ENCODE peak calls at places on chromosomes 16 and 17, in five cellular contexts. I is CD8-positive, alpha-beta T cell; H is AG04449; Z is left lung; Q is SK-N-SH. V is an unnamed sample.

GRCh38 chr16:83995756-83996155 is 27.7 kb downstream of the NECAB2 start:
- DNase-seq in I (no peak), H (no peak), Z (no peak), Q (no peak), V (no peak)

GRCh38 chr16:73172621-73173312 is 124.8 kb upstream of the ZFHX3 start:
- DNase-seq in I (no peak), H (peak), Z (peak), Q (peak), V (no peak)

GRCh38 chr17:78873519-78874340 is 29.3 kb downstream of the CEP295NL start:
- DNase-seq in I (no peak), H (no peak), Z (no peak), Q (peak), V (no peak)

GRCh38 chr16:85460983-85461813 is 151.9 kb upstream of the GSE1 start:
- DNase-seq in I (no peak), H (no peak), Z (peak), Q (peak), V (no peak)

GRCh38 chr17:7932483-7932891 is 481 bp downstream of the CNTROB start:
- DNase-seq in I (no peak), H (no peak), Z (peak), Q (peak), V (no peak)

GRCh38 chr17:69854381-69854780 is 220.6 kb upstream of the KCNJ16 start:
- DNase-seq in I (no peak), H (no peak), Z (no peak), Q (no peak), V (no peak)

GRCh38 chr16:67212766-67213165 is 13.8 kb downstream of the ELMO3 start:
- DNase-seq in I (no peak), H (no peak), Z (no peak), Q (no peak), V (no peak)

GRCh38 chr16:27020031-27020430 is 46.7 kb upstream of the C16orf82 start:
- DNase-seq in I (no peak), H (no peak), Z (no peak), Q (no peak), V (no peak)

GRCh38 chr16:58379736-58380135 is 12.5 kb upstream of the GINS3 start:
- DNase-seq in I (no peak), H (no peak), Z (no peak), Q (no peak), V (no peak)

GRCh38 chr17:68759343-68760140 is 158.4 kb upstream of the FAM20A start:
- DNase-seq in I (peak), H (peak), Z (peak), Q (peak), V (peak)

GRCh38 chr16:72721981-72722380 is 325.9 kb downstream of the ZFHX3 start:
- DNase-seq in I (no peak), H (no peak), Z (no peak), Q (no peak), V (no peak)

GRCh38 chr17:17060001-17060929 is 18.0 kb downstream of the MPRIP start:
- DNase-seq in I (no peak), H (no peak), Z (peak), Q (no peak), V (no peak)

GRCh38 chr16:29678691-29679267 is at the start of gene QPRT:
- DNase-seq in I (no peak), H (no peak), Z (peak), Q (peak), V (no peak)

GRCh38 chr17:71460943-71461342 is 659.9 kb upstream of the SOX9 start:
- DNase-seq in I (no peak), H (no peak), Z (no peak), Q (no peak), V (no peak)

GRCh38 chr17:76781056-76781982 is 43.4 kb downstream of the MFSD11 start:
- DNase-seq in I (no peak), H (no peak), Z (no peak), Q (no peak), V (no peak)

GRCh38 chr17:81084691-81085419 is 49.9 kb downstream of the BAIAP2 start:
- DNase-seq in I (no peak), H (no peak), Z (peak), Q (no peak), V (no peak)

GRCh38 chr16:72794986-72795385 is 252.9 kb downstream of the ZFHX3 start:
- DNase-seq in I (no peak), H (no peak), Z (no peak), Q (no peak), V (no peak)

GRCh38 chr17:77802333-77802615 is 156.2 kb upstream of the TNRC6C start:
- DNase-seq in I (no peak), H (no peak), Z (no peak), Q (peak), V (no peak)

GRCh38 chr17:75872434-75873351 is 5.7 kb downstream of the TRIM47 start:
- DNase-seq in I (peak), H (no peak), Z (peak), Q (peak), V (no peak)

GRCh38 chr17:76867578-76868175 is 527 bp upstream of the MGAT5B start:
- DNase-seq in I (no peak), H (no peak), Z (no peak), Q (peak), V (no peak)

GRCh38 chr17:63579633-63580032 is 21.1 kb upstream of the TACO1 start:
- DNase-seq in I (no peak), H (no peak), Z (no peak), Q (no peak), V (no peak)

GRCh38 chr16:52629296-52629695 is 82.4 kb upstream of the TOX3 start:
- DNase-seq in I (no peak), H (no peak), Z (no peak), Q (no peak), V (no peak)

GRCh38 chr17:72656114-72656763 is 436.2 kb downstream of the SLC39A11 start:
- DNase-seq in I (no peak), H (no peak), Z (no peak), Q (no peak), V (no peak)

GRCh38 chr16:85912271-85912974 is 13.5 kb downstream of the IRF8 start:
- DNase-seq in I (no peak), H (no peak), Z (no peak), Q (no peak), V (no peak)

GRCh38 chr17:68101992-68102758 is 66.6 kb downstream of the KPNA2 start:
- DNase-seq in I (no peak), H (no peak), Z (no peak), Q (peak), V (no peak)

GRCh38 chr17:38719284-38719942 is 10.7 kb upstream of the CISD3 start:
- DNase-seq in I (no peak), H (no peak), Z (no peak), Q (no peak), V (no peak)

GRCh38 chr17:48478224-48479013 is 48.4 kb upstream of the SKAP1 start:
- DNase-seq in I (no peak), H (no peak), Z (no peak), Q (no peak), V (peak)

GRCh38 chr16:3982216-3982615 is 101.7 kb upstream of the CREBBP start:
- DNase-seq in I (no peak), H (no peak), Z (no peak), Q (no peak), V (no peak)
- TF ChIP-seq CTCF in I (no peak), H (no peak), Z (no peak), Q (no peak), V (no peak)

GRCh38 chr16:87702325-87702811 is 63.4 kb downstream of the KLHDC4 start:
- DNase-seq in I (no peak), H (no peak), Z (no peak), Q (peak), V (no peak)
- TF ChIP-seq CTCF in I (no peak), H (peak), Z (no peak), Q (peak), V (peak)

GRCh38 chr17:29117440-29117753 is 62.8 kb downstream of the MYO18A start:
- DNase-seq in I (no peak), H (no peak), Z (no peak), Q (no peak), V (no peak)
- TF ChIP-seq CTCF in I (no peak), H (no peak), Z (no peak), Q (no peak), V (no peak)

GRCh38 chr16:80718480-80719220 is 85.7 kb downstream of the CDYL2 start:
- DNase-seq in I (no peak), H (no peak), Z (peak), Q (no peak), V (no peak)

GRCh38 chr16:80716564-80717139 is 87.7 kb downstream of the CDYL2 start:
- DNase-seq in I (no peak), H (no peak), Z (no peak), Q (no peak), V (no peak)

GRCh38 chr16:80717611-80718010 is 86.8 kb downstream of the CDYL2 start:
- DNase-seq in I (no peak), H (no peak), Z (no peak), Q (no peak), V (no peak)

GRCh38 chr16:80720759-80721470 is 83.5 kb downstream of the CDYL2 start:
- DNase-seq in I (no peak), H (no peak), Z (no peak), Q (no peak), V (no peak)

GRCh38 chr16:80719573-80719972 is 84.8 kb downstream of the CDYL2 start:
- DNase-seq in I (peak), H (no peak), Z (no peak), Q (no peak), V (no peak)
- TF ChIP-seq CTCF in I (no peak), H (no peak), Z (no peak), Q (no peak), V (no peak)

GRCh38 chr17:45311406-45311761 is 5.4 kb downstream of the MAP3K14 start:
- DNase-seq in I (no peak), H (no peak), Z (no peak), Q (no peak), V (no peak)
- TF ChIP-seq CTCF in I (no peak), H (no peak), Z (no peak), Q (peak), V (no peak)

DNA sequence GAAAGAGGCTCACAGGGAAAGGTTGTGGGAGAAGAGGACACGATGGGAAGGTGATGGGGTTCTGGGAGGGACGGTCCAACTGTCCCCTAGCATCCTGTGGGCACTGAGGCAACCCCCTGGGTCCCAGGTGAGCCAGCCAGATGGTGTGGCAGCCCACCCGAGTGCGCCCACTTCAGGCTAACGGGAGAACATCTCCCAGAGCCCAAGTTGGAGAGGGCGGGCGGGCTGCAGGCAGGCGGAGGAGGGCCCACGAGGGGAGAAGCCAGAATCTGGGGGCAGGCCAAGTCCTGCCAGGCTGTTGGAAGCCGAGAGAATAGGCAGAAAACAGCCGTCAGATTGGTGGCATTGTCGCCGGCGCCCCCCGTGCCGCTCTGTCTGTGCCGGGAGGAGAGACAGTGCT is 13.8 kb upstream of the ABCC3 start:
- DNase-seq in I (no peak), H (no peak), Z (no peak), Q (peak), V (no peak)
- TF ChIP-seq CTCF in I (no peak), H (no peak), Z (no peak), Q (peak), V (peak)

GRCh38 chr17:39919087-39919683 is 750 bp upstream of the GSDMB start:
- DNase-seq in I (no peak), H (no peak), Z (no peak), Q (no peak), V (no peak)

GRCh38 chr17:39920218-39921210 is 2.1 kb upstream of the GSDMB start:
- DNase-seq in I (no peak), H (no peak), Z (no peak), Q (no peak), V (no peak)

GRCh38 chr17:39915559-39915958 is 2.9 kb downstream of the GSDMB start:
- DNase-seq in I (no peak), H (no peak), Z (no peak), Q (no peak), V (no peak)

GRCh38 chr17:39913989-39914388 is 4.4 kb downstream of the GSDMB start:
- DNase-seq in I (no peak), H (no peak), Z (no peak), Q (no peak), V (no peak)

GRCh38 chr17:39916918-39917317 is 1.5 kb downstream of the GSDMB start:
- DNase-seq in I (no peak), H (no peak), Z (no peak), Q (no peak), V (no peak)
- TF ChIP-seq CTCF in I (no peak), H (peak), Z (no peak), Q (no peak), V (no peak)

DNA sequence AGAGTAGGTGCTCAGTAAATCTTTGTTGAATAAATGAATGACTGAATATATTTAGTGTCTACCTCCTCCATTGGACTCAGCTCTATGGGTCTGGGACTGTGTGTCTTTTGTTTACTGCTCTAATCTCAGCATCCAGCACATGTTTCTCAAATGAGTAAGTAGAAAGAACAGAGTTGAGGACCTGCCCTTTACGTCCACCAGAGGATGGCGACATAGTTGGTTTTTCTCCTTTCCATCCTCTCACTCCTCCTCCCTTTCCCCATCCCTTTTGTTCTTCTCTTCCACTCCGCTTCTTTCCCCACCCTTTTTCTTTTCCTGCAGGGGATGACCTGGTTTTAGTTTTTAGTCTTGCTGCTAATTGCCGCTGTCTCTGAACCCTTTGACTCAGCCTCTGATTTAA is 12.1 kb upstream of the CHP2 start:
- DNase-seq in I (no peak), H (no peak), Z (no peak), Q (no peak), V (no peak)
- TF ChIP-seq CTCF in I (no peak), H (no peak), Z (no peak), Q (no peak), V (no peak)

GRCh38 chr16:87234601-87235000 is 82.6 kb downstream of the C16orf95 start:
- DNase-seq in I (no peak), H (no peak), Z (no peak), Q (no peak), V (no peak)

GRCh38 chr16:87238371-87238715 is 78.8 kb downstream of the C16orf95 start:
- DNase-seq in I (no peak), H (no peak), Z (no peak), Q (no peak), V (no peak)

GRCh38 chr16:87236516-87237115 is 80.6 kb downstream of the C16orf95 start:
- DNase-seq in I (no peak), H (no peak), Z (no peak), Q (no peak), V (no peak)

GRCh38 chr16:87233928-87234327 is 83.3 kb downstream of the C16orf95 start:
- DNase-seq in I (no peak), H (no peak), Z (no peak), Q (no peak), V (no peak)

DNA sequence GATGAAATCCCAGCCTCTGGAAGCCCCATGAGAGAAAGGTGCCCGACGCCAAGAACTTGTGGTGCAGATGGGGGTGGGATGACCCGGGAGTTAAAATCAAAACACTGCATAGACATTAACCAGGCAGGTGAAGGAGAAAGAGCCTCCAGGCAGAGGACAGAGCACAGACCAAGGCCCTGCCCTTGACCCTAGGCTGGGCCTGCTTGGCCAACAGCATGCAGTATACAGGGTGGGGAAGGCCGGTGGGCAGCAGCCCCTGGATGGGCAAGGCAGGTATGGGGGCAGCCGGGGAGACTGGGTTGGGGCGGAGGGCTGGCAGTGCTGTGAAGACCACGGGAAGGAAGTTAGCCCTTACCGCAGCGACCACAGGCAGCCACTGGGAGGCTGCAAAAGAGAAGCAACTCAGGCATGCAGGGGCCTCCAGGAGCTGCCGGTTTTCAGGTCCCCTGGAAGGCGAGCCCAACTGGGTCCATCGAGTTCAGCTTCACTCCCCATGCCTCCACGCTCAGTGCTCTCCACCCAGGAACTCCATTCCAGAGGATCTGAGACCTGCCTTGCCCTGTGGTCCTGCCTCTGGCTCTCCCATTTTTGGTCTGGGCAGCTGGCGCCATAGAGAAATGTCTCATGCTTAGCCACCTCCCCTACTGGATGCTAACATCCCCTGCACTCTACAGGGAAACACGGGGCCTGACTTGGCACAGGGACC is 81.2 kb downstream of the C16orf95 start:
- DNase-seq in I (no peak), H (no peak), Z (no peak), Q (no peak), V (no peak)
- TF ChIP-seq CTCF in I (no peak), H (no peak), Z (no peak), Q (no peak), V (peak)

GRCh38 chr16:30969246-30969842 is 11.8 kb downstream of the SETD1A start:
- DNase-seq in I (no peak), H (no peak), Z (no peak), Q (no peak), V (no peak)

GRCh38 chr16:30971298-30971697 is 13.7 kb upstream of the HSD3B7 start:
- DNase-seq in I (no peak), H (no peak), Z (no peak), Q (no peak), V (no peak)

GRCh38 chr16:30974348-30974747 is 10.7 kb upstream of the HSD3B7 start:
- DNase-seq in I (no peak), H (no peak), Z (no peak), Q (no peak), V (no peak)

GRCh38 chr16:30976486-30976885 is 8.5 kb upstream of the HSD3B7 start:
- DNase-seq in I (no peak), H (no peak), Z (no peak), Q (no peak), V (no peak)

DNA sequence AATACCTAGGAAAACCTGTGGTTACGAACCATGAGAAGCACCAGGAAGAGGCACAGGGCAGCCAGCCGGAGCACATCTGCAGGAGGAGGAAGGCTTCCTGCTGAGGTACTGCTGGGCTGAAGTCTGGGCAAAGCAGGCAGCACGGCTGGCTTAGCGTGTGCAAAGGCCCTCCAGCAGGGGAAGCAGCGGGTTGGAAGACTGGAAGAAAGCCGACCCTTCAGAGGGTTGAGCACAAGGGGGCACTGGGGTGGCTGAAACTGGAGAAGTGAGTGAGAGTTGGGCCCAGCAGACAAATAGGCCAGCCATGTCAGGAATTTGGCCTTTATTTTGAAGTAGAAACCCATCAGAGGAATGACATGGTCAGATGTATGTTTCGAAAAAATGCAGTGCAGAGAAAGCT is 12.1 kb upstream of the HSD3B7 start:
- DNase-seq in I (no peak), H (no peak), Z (no peak), Q (no peak), V (no peak)
- TF ChIP-seq CTCF in I (no peak), H (peak), Z (no peak), Q (peak), V (no peak)